ENCODE peak calls at places on chromosome 4, in six cellular contexts. C, R, K, D, X and O are unnamed samples.

GRCh38 chr4:3305610-3306371 is 13.0 kb downstream of the RGS12 start:
- DNase-seq in C (peak; percentile 33), R (no peak), K (no peak), D (no peak), X (no peak), O (no peak)

GRCh38 chr4:234178-234577 is 71.1 kb downstream of the ZNF732 start:
- DNase-seq in C (no peak), R (no peak), K (no peak), D (no peak), X (no peak), O (no peak)

GRCh38 chr4:72446353-72447055 is 122.5 kb downstream of the ADAMTS3 start:
- DNase-seq in C (no peak), R (no peak), K (no peak), D (no peak), X (no peak), O (no peak)

GRCh38 chr4:1414831-1415680 is 8.8 kb upstream of the NKX1-1 start:
- DNase-seq in C (peak; percentile 29), R (peak; percentile 48), K (no peak), D (no peak), X (no peak), O (no peak)

GRCh38 chr4:64079316-64079715 is 329.9 kb downstream of the TECRL start:
- DNase-seq in C (no peak), R (no peak), K (no peak), D (no peak), X (no peak), O (no peak)

GRCh38 chr4:8773124-8773931 is 98.3 kb downstream of the HMX1 start:
- DNase-seq in C (no peak), R (peak; percentile 35), K (no peak), D (no peak), X (no peak), O (no peak)

GRCh38 chr4:93731448-93731847 is 97.1 kb upstream of the ATOH1 start:
- DNase-seq in C (no peak), R (no peak), K (no peak), D (no peak), X (no peak), O (no peak)

GRCh38 chr4:1480720-1481119 is 74.5 kb upstream of the NKX1-1 start:
- DNase-seq in C (no peak), R (no peak), K (no peak), D (no peak), X (no peak), O (no peak)

GRCh38 chr4:149997881-149998421 is 80.3 kb upstream of the DCLK2 start:
- DNase-seq in C (no peak), R (no peak), K (no peak), D (no peak), X (no peak), O (no peak)

GRCh38 chr4:178577933-178578332 is 1135.7 kb upstream of the AGA start:
- DNase-seq in C (no peak), R (no peak), K (peak; percentile 44), D (no peak), X (no peak), O (no peak)

GRCh38 chr4:107243141-107243779 is 207.1 kb upstream of the DKK2 start:
- DNase-seq in C (no peak), R (peak; percentile 94), K (no peak), D (no peak), X (no peak), O (no peak)

GRCh38 chr4:55169352-55169959 is 44.1 kb upstream of the KDR start:
- DNase-seq in C (no peak), R (no peak), K (no peak), D (no peak), X (no peak), O (no peak)

GRCh38 chr4:78207951-78208350 is 150.8 kb downstream of the FRAS1 start:
- DNase-seq in C (no peak), R (no peak), K (no peak), D (no peak), X (no peak), O (no peak)

GRCh38 chr4:109957227-109957626 is 44.5 kb downstream of the EGF start:
- DNase-seq in C (no peak), R (no peak), K (no peak), D (no peak), X (no peak), O (no peak)

GRCh38 chr4:16159321-16159720 is 67.0 kb downstream of the TAPT1 start:
- DNase-seq in C (no peak), R (no peak), K (no peak), D (no peak), X (no peak), O (no peak)

GRCh38 chr4:5751918-5752802 is 41.2 kb downstream of the EVC start:
- DNase-seq in C (no peak), R (peak; percentile 60), K (no peak), D (no peak), X (no peak), O (no peak)

GRCh38 chr4:73341454-73341853 is 62.6 kb upstream of the ALB start:
- DNase-seq in C (peak; percentile 79), R (no peak), K (peak; percentile 76), D (no peak), X (no peak), O (no peak)

GRCh38 chr4:139420652-139421051 is 33.3 kb upstream of the RAB33B start:
- DNase-seq in C (no peak), R (no peak), K (no peak), D (no peak), X (no peak), O (no peak)

GRCh38 chr4:94603170-94603747 is 151.5 kb downstream of the PDLIM5 start:
- DNase-seq in C (no peak), R (no peak), K (no peak), D (no peak), X (no peak), O (no peak)

GRCh38 chr4:2159931-2160330 is 82.0 kb downstream of the HAUS3 start:
- DNase-seq in C (no peak), R (no peak), K (no peak), D (no peak), X (no peak), O (no peak)

GRCh38 chr4:1802151-1802715 is 9.1 kb downstream of the FGFR3 start:
- DNase-seq in C (no peak), R (peak; percentile 78), K (peak; percentile 75), D (no peak), X (peak; percentile 48), O (no peak)

GRCh38 chr4:150943831-150944230 is 71.3 kb downstream of the LRBA start:
- DNase-seq in C (no peak), R (no peak), K (no peak), D (no peak), X (no peak), O (no peak)

GRCh38 chr4:27003602-27004238 is 143.1 kb downstream of the STIM2 start:
- DNase-seq in C (no peak), R (no peak), K (no peak), D (no peak), X (no peak), O (no peak)
- H3K4me3 ChIP-seq in C (no peak overlapping the region), R (no peak overlapping the region), K (no peak overlapping the region), D (no peak overlapping the region), X (no peak overlapping the region), O (no peak overlapping the region)

DNA sequence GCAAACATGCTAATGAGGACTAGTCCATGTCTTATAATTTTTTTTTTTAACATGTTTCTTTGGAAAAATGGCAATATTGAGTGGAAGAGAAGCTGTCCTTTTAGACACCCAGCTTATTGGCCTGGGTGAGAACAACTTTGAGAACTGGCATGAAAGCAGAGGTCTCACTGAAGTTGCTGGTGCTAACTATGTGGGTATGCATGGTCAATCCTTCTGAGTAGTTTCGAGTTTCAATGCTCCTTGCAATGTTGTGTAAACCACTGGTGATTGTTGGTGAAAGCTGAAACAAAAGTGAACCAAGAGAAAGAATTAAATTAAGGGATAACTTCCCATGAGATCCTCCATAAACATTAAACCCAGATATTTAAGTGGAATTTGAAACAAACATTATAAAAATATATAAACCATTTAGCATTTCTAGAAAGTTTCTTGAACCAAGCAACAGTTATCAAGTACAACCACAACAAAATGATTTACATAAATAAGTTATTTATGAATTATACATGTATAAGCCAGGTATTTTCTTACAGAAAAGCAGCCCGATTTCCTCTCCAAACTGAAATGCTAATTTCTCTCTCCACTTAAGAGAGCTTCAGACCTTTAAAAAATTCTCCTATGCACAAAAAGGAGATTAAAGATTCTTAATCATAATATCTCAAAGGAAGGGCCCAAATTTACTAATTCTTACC is 20.5 kb upstream of the SCD5 start:
- DNase-seq in C (no peak), R (no peak), K (no peak), D (no peak), X (no peak), O (no peak)
- H3K36me3 ChIP-seq in C (peaks cover 15% of the 10 kb centered on the region), R (peaks cover 50% of the 10 kb centered on the region), K (no peaks in the 10 kb centered on the region), D (peaks cover 77% of the 10 kb centered on the region), X (peaks cover 12% of the 10 kb centered on the region), O (peaks cover 31% of the 10 kb centered on the region)

DNA sequence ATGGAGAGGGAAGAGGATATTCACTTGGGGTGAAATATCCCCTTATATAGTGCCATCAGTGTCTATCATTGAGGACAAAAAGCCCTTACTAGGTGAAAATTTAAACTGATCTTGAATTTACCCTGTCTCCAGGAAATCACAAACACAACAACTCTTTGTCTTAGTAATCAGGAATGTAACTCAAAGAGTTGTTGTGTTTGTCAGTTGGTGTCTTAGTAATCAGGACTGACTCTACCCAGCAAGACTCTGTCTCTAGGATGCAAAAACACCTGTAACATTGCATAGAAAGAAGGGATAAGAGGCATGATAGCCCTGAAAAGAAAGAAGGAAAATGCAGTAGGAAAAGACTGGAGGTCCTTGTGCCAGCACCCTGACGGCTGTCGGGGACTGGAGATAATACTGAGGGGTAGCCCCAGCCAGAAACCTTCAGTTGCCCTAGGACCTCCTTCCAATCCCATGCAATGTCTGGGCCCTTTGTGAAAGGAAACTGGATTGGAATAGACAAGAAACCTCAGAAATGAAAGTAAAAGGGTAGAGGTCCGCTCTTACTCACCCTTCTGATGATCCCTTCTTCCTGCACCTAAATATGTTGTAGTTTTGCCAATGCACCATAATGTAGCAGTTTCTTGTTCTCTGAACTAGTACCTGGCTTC is 45.3 kb downstream of the HMGB2 start:
- DNase-seq in C (no peak), R (no peak), K (no peak), D (no peak), X (no peak), O (no peak)
- H3K4me3 ChIP-seq in C (no peak overlapping the region), R (no peak overlapping the region), K (no peak overlapping the region), D (no peak overlapping the region), X (no peak overlapping the region), O (no peak overlapping the region)

GRCh38 chr4:81445196-81445595 is 26.5 kb downstream of the RASGEF1B start:
- DNase-seq in C (no peak), R (no peak), K (no peak), D (no peak), X (no peak), O (no peak)

GRCh38 chr4:81452452-81453011 is 19.2 kb downstream of the RASGEF1B start:
- DNase-seq in C (no peak), R (no peak), K (no peak), D (no peak), X (no peak), O (no peak)

GRCh38 chr4:81447551-81448266 is 24.0 kb downstream of the RASGEF1B start:
- DNase-seq in C (no peak), R (no peak), K (no peak), D (no peak), X (no peak), O (no peak)

GRCh38 chr4:81446634-81447033 is 25.1 kb downstream of the RASGEF1B start:
- DNase-seq in C (no peak), R (no peak), K (no peak), D (no peak), X (no peak), O (no peak)

DNA sequence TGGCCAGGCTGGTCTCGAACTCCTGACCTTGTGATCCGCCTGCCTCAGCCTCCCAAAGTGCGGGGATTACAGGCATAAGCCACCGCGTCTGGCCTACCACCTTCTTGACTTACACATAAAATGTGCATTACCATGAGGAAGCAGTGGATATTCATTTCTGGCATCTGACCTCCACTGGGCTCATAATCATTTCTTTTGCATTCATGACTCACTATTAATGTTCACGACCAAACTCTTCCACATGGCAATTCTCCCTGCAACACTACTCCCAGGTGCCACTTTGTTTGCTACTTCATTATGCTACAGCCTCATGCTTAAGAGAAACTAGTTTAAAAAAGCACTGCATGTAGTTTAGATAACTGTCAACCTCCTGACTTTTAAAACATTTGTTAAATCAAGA is 22.7 kb downstream of the RASGEF1B start:
- DNase-seq in C (no peak), R (no peak), K (no peak), D (no peak), X (no peak), O (no peak)
- H3K36me3 ChIP-seq in C (peaks cover 7% of the 10 kb centered on the region), R (no peaks in the 10 kb centered on the region), K (no peaks in the 10 kb centered on the region), D (peaks cover 78% of the 10 kb centered on the region), X (no peaks in the 10 kb centered on the region), O (peaks cover 28% of the 10 kb centered on the region)